ENCODE peak calls at places on chromosomes 7 and 10, in four cellular contexts. B, R, Z and N are unnamed samples.

GRCh38 chr10:30963994-30964930 is 67.4 kb downstream of the ZNF438 start:
- DNase-seq in B (no peak), R (no peak), Z (no peak), N (no peak)

GRCh38 chr10:78656815-78657621 is 411.7 kb upstream of the ZMIZ1 start:
- DNase-seq in B (no peak), R (no peak), Z (no peak), N (peak; percentile 39)

GRCh38 chr7:138282997-138283396 is 177.1 kb upstream of the TRIM24 start:
- DNase-seq in B (no peak), R (no peak), Z (no peak), N (no peak)

GRCh38 chr10:47306429-47307210 is 6.6 kb downstream of the GDF10 start:
- DNase-seq in B (no peak), R (no peak), Z (no peak), N (no peak)

GRCh38 chr7:35253182-35253679 is 669 bp downstream of the TBX20 start:
- DNase-seq in B (no peak), R (peak; percentile 38), Z (no peak), N (no peak)

GRCh38 chr7:1977059-1977875 is 255.5 kb downstream of the MAD1L1 start:
- DNase-seq in B (no peak), R (no peak), Z (no peak), N (no peak)

GRCh38 chr10:26437637-26438461 is at the start of gene APBB1IP:
- DNase-seq in B (peak; percentile 90), R (no peak), Z (no peak), N (no peak)

GRCh38 chr7:20064974-20065862 is 152.0 kb downstream of the MACC1 start:
- DNase-seq in B (no peak), R (no peak), Z (no peak), N (no peak)

GRCh38 chr10:103278862-103279298 is 1.9 kb downstream of the INA start:
- DNase-seq in B (no peak), R (no peak), Z (no peak), N (no peak)

GRCh38 chr10:29328988-29329387 is 40.1 kb downstream of the LYZL1 start:
- DNase-seq in B (no peak), R (no peak), Z (no peak), N (no peak)

GRCh38 chr10:3484306-3485187 is 300.5 kb downstream of the KLF6 start:
- DNase-seq in B (no peak), R (no peak), Z (no peak), N (no peak)

GRCh38 chr10:132301371-132302330 is 6.1 kb downstream of the STK32C start:
- DNase-seq in B (peak; percentile 72), R (no peak), Z (peak; percentile 40), N (no peak)

GRCh38 chr10:74156919-74157289 is 5.9 kb downstream of the ADK start:
- DNase-seq in B (no peak), R (no peak), Z (no peak), N (no peak)

GRCh38 chr7:141012044-141012685 is 2.6 kb downstream of the MRPS33 start:
- DNase-seq in B (no peak), R (peak; percentile 56), Z (peak; percentile 71), N (peak; percentile 61)

GRCh38 chr10:43278216-43278615 is 11.4 kb upstream of the RASGEF1A start:
- DNase-seq in B (no peak), R (no peak), Z (no peak), N (no peak)

GRCh38 chr10:119344381-119344780 is 137.0 kb downstream of the GRK5 start:
- DNase-seq in B (no peak), R (no peak), Z (no peak), N (no peak)

GRCh38 chr7:72098812-72099211 is 313.3 kb downstream of the CALN1 start:
- DNase-seq in B (peak; percentile 86), R (no peak), Z (no peak), N (no peak)

GRCh38 chr7:140544278-140544896 is 65.1 kb upstream of the MKRN1 start:
- DNase-seq in B (no peak), R (no peak), Z (no peak), N (no peak)

GRCh38 chr7:122885583-122886356 is 490 bp downstream of the CADPS2 start:
- DNase-seq in B (no peak), R (peak; percentile 15), Z (no peak), N (peak; percentile 25)

GRCh38 chr10:117137911-117138642 is at the start of gene VAX1:
- DNase-seq in B (no peak), R (peak; percentile 66), Z (no peak), N (no peak)

GRCh38 chr10:63542835-63543575 is 21.8 kb downstream of the REEP3 start:
- DNase-seq in B (no peak), R (no peak), Z (no peak), N (no peak)

GRCh38 chr10:129956285-129956649 is 7.8 kb downstream of the EBF3 start:
- DNase-seq in B (no peak), R (no peak), Z (no peak), N (no peak)

GRCh38 chr10:118672163-118672562 is 76.7 kb upstream of the PRLHR start:
- DNase-seq in B (peak; percentile 44), R (no peak), Z (no peak), N (no peak)

GRCh38 chr10:128078136-128078969 is 47.9 kb downstream of the MKI67 start:
- DNase-seq in B (peak; percentile 73), R (peak; percentile 76), Z (no peak), N (no peak)

GRCh38 chr7:41287559-41288335 is 415.1 kb downstream of the INHBA start:
- DNase-seq in B (no peak), R (no peak), Z (no peak), N (no peak)

GRCh38 chr7:86708334-86708733 is 64.6 kb downstream of the GRM3 start:
- DNase-seq in B (no peak), R (no peak), Z (no peak), N (no peak)

GRCh38 chr10:20616918-20617801 is 280.0 kb downstream of the NEBL start:
- DNase-seq in B (no peak), R (no peak), Z (no peak), N (no peak)

GRCh38 chr7:134448359-134449229 is 10.3 kb downstream of the AKR1B1 start:
- DNase-seq in B (no peak), R (peak; percentile 97), Z (no peak), N (no peak)

GRCh38 chr10:87656431-87657072 is 3.1 kb upstream of the PAPSS2 start:
- DNase-seq in B (no peak), R (peak; percentile 58), Z (no peak), N (no peak)

GRCh38 chr10:16116404-16117304 is 256.3 kb upstream of the MINDY3 start:
- DNase-seq in B (no peak), R (peak; percentile 15), Z (no peak), N (no peak)

GRCh38 chr7:44087914-44088838 is 5.8 kb upstream of the POLM start:
- DNase-seq in B (no peak), R (no peak), Z (no peak), N (no peak)

GRCh38 chr7:138006106-138006505 is 4.2 kb upstream of the CREB3L2 start:
- DNase-seq in B (no peak), R (no peak), Z (no peak), N (no peak)

GRCh38 chr7:155643804-155644177 is 670 bp upstream of the RBM33 start:
- DNase-seq in B (no peak), R (peak; percentile 13), Z (no peak), N (no peak)

GRCh38 chr7:22127835-22128527 is 182.3 kb upstream of the CDCA7L start:
- DNase-seq in B (no peak), R (no peak), Z (no peak), N (no peak)

GRCh38 chr7:155653773-155654172 is 9.3 kb downstream of the RBM33 start:
- DNase-seq in B (no peak), R (no peak), Z (no peak), N (no peak)

GRCh38 chr7:22318376-22318775 is 38.6 kb downstream of the RAPGEF5 start:
- DNase-seq in B (no peak), R (no peak), Z (no peak), N (no peak)

GRCh38 chr7:101858437-101859385 is 41.3 kb downstream of the CUX1 start:
- DNase-seq in B (no peak), R (no peak), Z (no peak), N (no peak)

GRCh38 chr7:101857358-101857794 is 40.0 kb downstream of the CUX1 start:
- DNase-seq in B (no peak), R (no peak), Z (no peak), N (no peak)

GRCh38 chr7:101854084-101854865 is 36.8 kb downstream of the CUX1 start:
- DNase-seq in B (no peak), R (no peak), Z (no peak), N (no peak)

GRCh38 chr7:101859411-101860106 is 42.1 kb downstream of the CUX1 start:
- DNase-seq in B (no peak), R (no peak), Z (no peak), N (no peak)

GRCh38 chr7:101856488-101857357 is 39.3 kb downstream of the CUX1 start:
- DNase-seq in B (peak; percentile 93), R (peak; percentile 99), Z (peak; percentile 92), N (peak; percentile 91)
- TF ChIP-seq CTCF in B (peak; percentile 25), R (peak; percentile 40), Z (peak; percentile 62), N (peak; percentile 81)

GRCh38 chr10:77636286-77636966 is 1.2 kb downstream of the KCNMA1 start:
- DNase-seq in B (no peak), R (no peak), Z (no peak), N (no peak)
- H3K4me3 ChIP-seq in B (peak overlapping the region; percentile 58), R (peak overlapping the region; percentile 90), Z (peak overlapping the region; percentile 62), N (peak overlapping the region; percentile 50)

GRCh38 chr7:27236053-27236410 is 6.6 kb upstream of the EVX1 start:
- DNase-seq in B (no peak), R (no peak), Z (no peak), N (no peak)

GRCh38 chr7:27239780-27240731 is 2.5 kb upstream of the EVX1 start:
- DNase-seq in B (no peak), R (no peak), Z (no peak), N (no peak)

GRCh38 chr7:27238979-27239779 is 3.4 kb upstream of the EVX1 start:
- DNase-seq in B (no peak), R (no peak), Z (no peak), N (no peak)

GRCh38 chr7:27237735-27238334 is 4.8 kb upstream of the EVX1 start:
- DNase-seq in B (no peak), R (no peak), Z (no peak), N (no peak)

GRCh38 chr7:27235387-27236052 is 7.1 kb upstream of the EVX1 start:
- DNase-seq in B (no peak), R (peak; percentile 70), Z (no peak), N (peak; percentile 77)
- TF ChIP-seq POLR2A in B (no peak), R (peak; percentile 19), Z (no peak), N (peak; percentile 18)

DNA sequence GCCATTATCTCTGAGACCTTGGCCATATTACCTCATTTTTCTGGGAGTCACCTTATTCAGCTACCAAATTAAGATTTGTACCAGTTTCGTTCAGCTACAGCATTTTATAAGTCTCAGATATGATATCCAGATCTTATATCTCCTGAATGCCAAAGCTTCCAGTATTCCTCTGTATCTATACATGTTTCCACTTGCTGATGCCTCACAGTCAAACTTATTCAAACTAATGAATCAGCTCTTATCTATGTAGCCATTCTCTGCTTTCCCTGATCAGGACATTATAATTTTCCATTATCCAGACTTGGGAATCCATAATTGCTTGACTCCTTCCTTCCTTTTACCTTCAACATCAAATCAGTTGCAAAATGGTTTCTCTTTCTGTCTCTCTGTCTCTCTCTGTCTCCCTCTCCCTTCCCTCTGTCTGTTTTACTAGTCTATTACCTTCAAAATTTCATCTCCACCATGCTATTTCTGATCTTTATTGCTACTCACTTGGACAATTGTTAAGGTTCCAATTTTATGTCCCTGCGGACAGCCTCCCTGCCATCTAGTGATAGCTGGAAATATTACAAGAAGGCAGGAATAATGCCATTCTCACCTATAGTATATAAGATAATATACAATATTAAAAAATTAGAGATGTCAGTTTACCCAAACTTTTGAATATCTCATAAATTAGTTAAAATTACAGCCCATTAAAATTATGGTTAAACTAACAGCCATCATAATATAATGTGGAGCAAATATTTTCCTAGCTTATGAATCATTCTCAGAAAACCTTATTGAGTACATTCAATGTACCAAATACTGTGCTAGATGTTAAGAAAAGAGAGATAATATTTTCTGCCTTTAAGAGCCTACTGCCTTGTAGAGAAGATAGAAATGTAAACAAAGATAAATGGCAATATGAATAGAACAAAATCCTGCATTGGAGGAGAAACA is 89.8 kb downstream of the PCLO start:
- DNase-seq in B (no peak), R (no peak), Z (no peak), N (no peak)
- TF ChIP-seq CTCF in B (no peak), R (peak; percentile 36), Z (no peak), N (no peak)